ENCODE peak calls at places on chromosome 17, in six cellular contexts. B is HCT116, V is uterus, K is GM12892, O is A549, X is lower leg skin. R is an unnamed sample.

GRCh38 chr17:43791589-43791988 is 11.4 kb downstream of the CFAP97D1 start:
- DNase-seq in B (peak), V (no peak), K (no peak), O (no peak), X (no peak), R (no peak)

GRCh38 chr17:50258647-50259483 is 15.4 kb upstream of the TMEM92 start:
- DNase-seq in B (no peak), V (peak), K (peak), O (no peak), X (peak), R (peak)

GRCh38 chr17:66633322-66633965 is 201.5 kb upstream of the CACNG5 start:
- DNase-seq in B (no peak), V (no peak), K (no peak), O (no peak), X (no peak), R (no peak)

GRCh38 chr17:18860161-18860972 is 2.4 kb downstream of the PRPSAP2 start:
- DNase-seq in B (no peak), V (no peak), K (no peak), O (no peak), X (no peak), R (no peak)

GRCh38 chr17:13355054-13355453 is 246.7 kb downstream of the HS3ST3A1 start:
- DNase-seq in B (no peak), V (no peak), K (no peak), O (no peak), X (no peak), R (no peak)

GRCh38 chr17:56319531-56319930 is 166.3 kb downstream of the ANKFN1 start:
- DNase-seq in B (peak), V (no peak), K (no peak), O (peak), X (no peak), R (peak)

GRCh38 chr17:27038676-27039075 is 255.2 kb upstream of the WSB1 start:
- DNase-seq in B (peak), V (no peak), K (no peak), O (no peak), X (no peak), R (no peak)

GRCh38 chr17:19014628-19015215 is 10.2 kb upstream of the FAM83G start:
- DNase-seq in B (no peak), V (no peak), K (no peak), O (no peak), X (no peak), R (no peak)

GRCh38 chr17:13085578-13085977 is 67.8 kb upstream of the ELAC2 start:
- DNase-seq in B (no peak), V (no peak), K (no peak), O (no peak), X (no peak), R (no peak)

GRCh38 chr17:62321451-62321850 is 58.9 kb upstream of the EFCAB3 start:
- DNase-seq in B (no peak), V (no peak), K (no peak), O (no peak), X (no peak), R (no peak)

GRCh38 chr17:46001390-46002310 is 2.6 kb downstream of the STH start:
- DNase-seq in B (no peak), V (no peak), K (no peak), O (no peak), X (no peak), R (no peak)

GRCh38 chr17:55811536-55811935 is 60.7 kb downstream of the PCTP start:
- DNase-seq in B (no peak), V (no peak), K (no peak), O (no peak), X (peak), R (no peak)

GRCh38 chr17:59853168-59853918 is 39.4 kb downstream of the TUBD1 start:
- DNase-seq in B (no peak), V (no peak), K (no peak), O (peak), X (no peak), R (peak)

GRCh38 chr17:53570731-53571130 is 252.0 kb upstream of the KIF2B start:
- DNase-seq in B (no peak), V (no peak), K (no peak), O (no peak), X (no peak), R (no peak)

GRCh38 chr17:66645259-66645658 is 189.7 kb upstream of the CACNG5 start:
- DNase-seq in B (no peak), V (no peak), K (no peak), O (no peak), X (no peak), R (no peak)

GRCh38 chr17:18967806-18968744 is 16.1 kb downstream of the SLC5A10 start:
- DNase-seq in B (no peak), V (no peak), K (no peak), O (no peak), X (no peak), R (no peak)

GRCh38 chr17:59062509-59062908 is 44.2 kb downstream of the TRIM37 start:
- DNase-seq in B (no peak), V (no peak), K (no peak), O (no peak), X (no peak), R (no peak)

GRCh38 chr17:14545156-14545906 is 244.4 kb downstream of the HS3ST3B1 start:
- DNase-seq in B (no peak), V (no peak), K (no peak), O (no peak), X (no peak), R (no peak)

GRCh38 chr17:45130640-45131293 is 1.5 kb downstream of the PLCD3 start:
- DNase-seq in B (no peak), V (no peak), K (no peak), O (no peak), X (no peak), R (no peak)

GRCh38 chr17:3968886-3969524 is 4.8 kb upstream of the ATP2A3 start:
- DNase-seq in B (no peak), V (no peak), K (no peak), O (no peak), X (no peak), R (no peak)

GRCh38 chr17:3802461-3803307 is 1.7 kb upstream of the ITGAE start:
- DNase-seq in B (no peak), V (peak), K (no peak), O (no peak), X (no peak), R (no peak)

GRCh38 chr17:83151442-83152220 is 72.2 kb downstream of the METRNL start:
- DNase-seq in B (no peak), V (no peak), K (no peak), O (no peak), X (peak), R (no peak)

GRCh38 chr17:74792586-74792985 is 16.4 kb upstream of the NAT9 start:
- DNase-seq in B (no peak), V (no peak), K (no peak), O (no peak), X (no peak), R (no peak)

GRCh38 chr17:73196500-73196899 is 3.6 kb downstream of the COG1 start:
- DNase-seq in B (no peak), V (no peak), K (no peak), O (peak), X (no peak), R (no peak)

GRCh38 chr17:83189673-83190385 is 110.4 kb downstream of the METRNL start:
- DNase-seq in B (no peak), V (peak), K (no peak), O (no peak), X (peak), R (no peak)

GRCh38 chr17:75077490-75078096 is 10.2 kb upstream of the SLC16A5 start:
- DNase-seq in B (no peak), V (peak), K (peak), O (no peak), X (no peak), R (peak)

GRCh38 chr17:6843241-6843890 is 11.8 kb upstream of the TEKT1 start:
- DNase-seq in B (peak), V (no peak), K (no peak), O (no peak), X (no peak), R (no peak)

GRCh38 chr17:36506831-36507230 is 20.4 kb downstream of the ZNHIT3 start:
- DNase-seq in B (no peak), V (no peak), K (no peak), O (no peak), X (no peak), R (no peak)

GRCh38 chr17:4808378-4808767 is 1.4 kb downstream of the PLD2 start:
- DNase-seq in B (no peak), V (peak), K (no peak), O (no peak), X (no peak), R (no peak)

GRCh38 chr17:68207651-68208253 is 40.1 kb upstream of the AMZ2 start:
- DNase-seq in B (no peak), V (no peak), K (no peak), O (no peak), X (no peak), R (no peak)

GRCh38 chr17:68200689-68201424 is 47.0 kb upstream of the AMZ2 start:
- DNase-seq in B (peak), V (peak), K (no peak), O (peak), X (no peak), R (peak)

GRCh38 chr17:68201425-68201785 is 46.4 kb upstream of the AMZ2 start:
- DNase-seq in B (no peak), V (no peak), K (no peak), O (no peak), X (no peak), R (no peak)

GRCh38 chr17:68204736-68205135 is 43.1 kb upstream of the AMZ2 start:
- DNase-seq in B (no peak), V (no peak), K (no peak), O (peak), X (no peak), R (no peak)

DNA sequence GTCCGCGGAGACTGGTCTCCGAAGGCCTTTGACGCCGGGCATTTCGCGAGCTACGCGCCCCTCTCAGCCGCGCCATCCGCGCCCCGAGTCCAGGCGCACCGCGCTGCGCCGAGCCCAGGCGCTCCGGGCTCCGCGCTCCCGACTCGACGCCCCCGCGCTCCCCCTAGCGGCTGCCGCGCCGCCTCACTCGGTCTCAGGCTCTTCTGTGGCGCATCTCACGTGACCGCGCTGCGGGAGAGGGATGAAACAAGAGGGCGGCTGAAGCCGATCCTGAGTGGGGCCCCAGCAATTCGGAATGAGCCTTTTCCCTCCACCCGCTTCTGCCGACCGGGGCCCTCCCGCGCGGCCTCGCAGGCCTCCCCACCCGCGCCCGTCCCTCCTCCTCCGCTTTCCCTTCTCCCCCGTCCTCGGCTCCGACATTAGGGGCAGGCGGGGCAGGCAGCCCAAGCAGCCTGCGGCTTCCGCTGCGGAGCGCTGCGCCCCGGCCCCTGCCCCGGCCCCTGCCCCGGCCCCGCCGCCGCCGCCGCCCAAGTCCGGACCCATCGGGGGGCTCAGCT is 42.5 kb upstream of the AMZ2 start:
- DNase-seq in B (peak), V (peak), K (peak), O (peak), X (peak), R (peak)
- TF ChIP-seq POLR2A in B (peak), V (peak), K (peak), O (peak), X (no peak), R (no peak)

GRCh38 chr17:68955181-68955841 is at the start of gene ABCA8:
- DNase-seq in B (no peak), V (peak), K (no peak), O (no peak), X (no peak), R (no peak)
- TF ChIP-seq POLR2A in B (no peak), V (no peak), K (no peak), O (no peak), X (no peak), R (no peak)

DNA sequence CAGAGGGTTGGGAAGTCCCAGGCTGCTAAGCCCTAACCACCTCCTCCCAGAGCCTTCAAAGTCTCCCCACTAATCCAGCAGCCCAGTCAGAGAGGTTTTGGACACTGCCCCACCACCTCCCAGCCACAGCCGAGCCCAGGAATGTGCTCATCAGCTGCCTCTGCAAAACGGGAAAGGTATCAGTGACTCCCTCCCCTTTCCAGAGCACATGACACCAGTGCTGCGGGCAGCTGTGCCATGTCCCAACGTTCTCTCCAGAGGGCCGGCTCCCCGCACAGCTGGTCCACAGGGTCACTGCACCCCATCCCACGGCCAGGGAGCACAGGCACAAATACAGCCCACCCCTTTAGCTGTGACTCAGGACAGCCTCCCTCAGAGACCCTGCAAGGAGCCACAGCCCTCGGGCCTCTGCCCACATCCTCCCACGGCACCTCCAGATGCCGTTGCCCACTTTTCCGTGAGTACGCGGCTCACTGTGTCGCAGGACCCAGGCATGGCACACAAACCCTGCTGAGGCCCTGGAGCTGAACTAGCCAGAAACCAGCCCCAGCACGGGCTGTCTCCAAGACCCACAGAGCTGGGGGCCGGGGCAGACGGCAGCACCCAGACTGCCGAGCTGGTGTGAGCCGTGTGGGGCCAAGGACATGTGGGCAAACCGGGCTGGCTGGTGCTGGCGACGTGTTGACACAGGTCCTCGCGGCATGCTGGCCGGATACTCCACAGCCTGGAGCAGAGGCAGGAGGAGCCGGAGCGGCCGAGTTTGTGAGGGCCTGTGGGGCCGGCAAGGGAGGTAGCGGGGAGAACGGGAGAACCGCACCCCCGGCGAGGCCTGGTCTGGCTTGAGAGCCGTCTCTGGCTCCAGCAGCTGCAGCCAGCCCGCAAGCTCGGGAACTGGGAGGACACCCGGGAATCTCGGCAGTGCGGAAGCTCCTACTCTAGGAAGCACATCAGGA is 6.3 kb upstream of the PPP1R27 start:
- DNase-seq in B (no peak), V (no peak), K (no peak), O (no peak), X (no peak), R (no peak)
- TF ChIP-seq POLR2A in B (no peak), V (no peak), K (no peak), O (no peak), X (no peak), R (no peak)

DNA sequence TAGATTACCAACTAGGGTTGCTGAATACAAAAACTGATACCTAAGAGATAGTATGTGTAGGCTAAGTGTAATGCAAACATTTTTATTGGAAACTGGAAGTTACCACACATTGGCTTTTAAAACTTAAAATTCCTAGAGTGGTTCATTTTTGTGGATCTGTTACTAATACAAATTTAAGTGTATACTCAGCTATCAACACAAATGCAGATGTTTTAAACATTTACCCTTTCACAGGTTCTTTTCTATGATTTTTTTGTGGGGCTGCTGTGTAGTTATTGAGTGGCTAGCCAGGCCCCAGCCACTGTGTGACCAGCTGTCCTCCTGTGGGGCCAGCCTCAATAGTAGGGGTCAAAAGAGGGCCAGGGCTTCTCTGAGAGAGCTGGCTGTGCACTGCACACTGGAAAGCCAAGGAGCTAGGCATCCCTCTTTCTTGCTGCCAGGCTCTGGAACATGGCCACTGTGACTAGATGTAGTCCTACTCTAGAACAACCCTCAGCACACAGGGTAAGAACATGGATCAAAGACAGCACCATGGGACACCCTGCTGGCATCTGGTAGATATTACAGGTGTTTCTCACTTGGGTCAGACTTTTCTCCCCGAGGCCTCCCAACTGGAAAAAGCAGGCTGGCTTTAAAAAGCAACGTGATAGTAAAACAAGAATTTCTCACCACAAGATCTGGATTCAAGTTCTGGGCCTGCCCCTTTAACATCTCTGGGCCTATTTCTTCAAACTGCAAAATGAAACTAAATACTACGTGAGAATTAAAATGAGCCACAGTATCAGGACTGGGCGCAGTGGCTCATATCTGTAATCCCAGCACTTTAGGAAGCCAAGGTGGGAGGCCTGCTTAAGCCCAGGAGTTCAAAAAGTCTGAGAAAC is 7.3 kb upstream of the VEZF1 start:
- DNase-seq in B (peak), V (peak), K (no peak), O (peak), X (peak), R (peak)
- TF ChIP-seq POLR2A in B (no peak), V (no peak), K (peak), O (no peak), X (no peak), R (peak)

DNA sequence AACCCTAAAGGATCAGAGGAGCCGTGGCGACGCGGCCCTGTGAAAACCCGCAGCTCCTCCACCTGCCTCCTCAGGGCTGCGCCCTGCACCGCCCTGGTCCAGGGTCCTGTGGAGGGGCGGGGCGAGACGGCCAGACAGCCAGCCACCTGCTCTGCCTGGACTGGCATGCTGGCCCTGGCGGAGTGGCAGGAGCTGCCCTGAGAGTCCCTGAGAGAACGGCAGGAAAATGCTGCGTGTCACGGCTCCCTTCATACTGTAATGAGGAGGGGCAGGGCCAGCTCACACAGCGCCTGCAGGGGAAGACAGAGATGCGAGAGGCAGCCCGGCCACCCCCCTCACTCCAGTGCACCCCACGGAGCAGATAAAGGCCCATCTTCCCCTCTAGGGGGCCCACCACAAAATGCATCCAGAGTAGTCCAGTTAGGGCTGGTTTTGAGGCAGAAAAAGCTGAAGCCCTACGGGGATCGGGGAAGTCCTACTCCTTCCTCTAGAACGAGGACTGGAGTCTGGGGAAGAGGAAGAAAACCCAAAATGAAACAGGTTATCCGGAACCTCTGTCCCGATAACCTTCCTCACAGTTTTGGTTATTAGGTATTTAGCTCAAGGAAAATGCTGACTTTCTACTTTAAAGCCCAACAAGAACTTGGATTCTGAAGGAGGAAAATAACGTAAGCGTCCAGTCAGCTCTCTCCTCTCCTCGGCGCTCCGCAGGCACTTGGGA is 97.6 kb upstream of the DNAH17 start:
- DNase-seq in B (no peak), V (no peak), K (no peak), O (no peak), X (no peak), R (no peak)
- TF ChIP-seq POLR2A in B (no peak), V (no peak), K (peak), O (no peak), X (no peak), R (peak)

DNA sequence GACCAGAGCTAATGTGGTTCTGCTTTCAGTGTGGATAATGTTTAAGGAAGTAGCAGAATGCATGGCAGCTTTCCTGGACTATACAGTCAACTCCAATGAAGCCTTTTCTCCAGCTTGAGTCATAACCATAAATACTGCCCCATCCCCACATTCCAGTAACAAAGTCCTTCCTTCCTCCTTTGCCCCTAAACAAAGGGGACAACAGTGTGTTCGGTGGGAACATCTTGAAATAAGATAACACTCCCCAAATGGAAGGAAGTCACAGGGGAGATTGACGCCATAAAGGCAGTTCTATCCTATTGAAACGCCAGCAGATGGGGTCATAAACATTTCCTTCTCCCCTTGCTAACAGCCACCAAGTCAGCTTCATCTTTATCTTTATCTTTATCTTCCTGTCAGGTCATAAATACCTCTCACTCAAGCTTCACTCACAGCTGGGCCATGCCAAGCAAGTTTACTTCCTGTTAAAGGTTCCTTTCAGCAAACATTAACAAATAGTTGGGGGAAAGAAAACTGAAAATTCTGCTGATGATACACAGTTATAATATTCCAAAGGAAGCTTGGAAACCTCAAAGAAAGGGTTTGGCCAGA is 136.7 kb downstream of the SNX11 start:
- DNase-seq in B (peak), V (no peak), K (no peak), O (peak), X (no peak), R (no peak)
- TF ChIP-seq POLR2A in B (no peak), V (no peak), K (no peak), O (no peak), X (no peak), R (no peak)